ENCODE peak calls at places on chromosomes 16 and 17, in eight cellular contexts. P is endodermal cell, L is AG09309, C is lower lobe of right lung, K is AG04450, A is left lung, O is PC-9, Z is AG09319. B is an unnamed sample.

GRCh38 chr17:10421946-10422542 is at the start of gene MYH8:
- DNase-seq in P (no peak), L (no peak), C (no peak), A (no peak), K (no peak), O (no peak), Z (no peak), B (no peak)

GRCh38 chr16:19136549-19137196 is 22.9 kb downstream of the ITPRIPL2 start:
- DNase-seq in Z (no peak), C (peak), L (no peak), O (peak), K (no peak), A (no peak), P (no peak), B (no peak)

GRCh38 chr17:76199466-76199865 is 40.8 kb downstream of the RNF157 start:
- DNase-seq in K (no peak), P (no peak), C (no peak), L (no peak), A (no peak), O (no peak), Z (no peak), B (no peak)

GRCh38 chr16:67893791-67894399 is 841 bp downstream of the PSKH1 start:
- DNase-seq in O (no peak), L (no peak), P (no peak), K (no peak), Z (no peak), C (no peak), A (no peak), B (no peak)

GRCh38 chr17:72926171-72926570 is 166.3 kb downstream of the SLC39A11 start:
- DNase-seq in C (no peak), P (no peak), K (no peak), A (no peak), O (no peak), Z (no peak), L (no peak), B (no peak)

GRCh38 chr17:47857551-47858410 is 6.8 kb upstream of the SP6 start:
- DNase-seq in O (no peak), K (no peak), A (no peak), L (no peak), Z (no peak), C (no peak), P (peak), B (no peak)

GRCh38 chr17:79769596-79770520 is 8.1 kb upstream of the CBX2 start:
- DNase-seq in O (peak), L (no peak), P (no peak), C (peak), K (no peak), A (no peak), Z (no peak), B (no peak)

GRCh38 chr17:47732399-47733046 is 513 bp upstream of the TBX21 start:
- DNase-seq in L (no peak), Z (no peak), C (no peak), A (no peak), O (no peak), K (no peak), P (no peak), B (no peak)

GRCh38 chr16:81585785-81586184 is 141.2 kb downstream of the CMIP start:
- DNase-seq in L (no peak), O (no peak), Z (no peak), C (no peak), K (no peak), A (no peak), P (peak), B (no peak)

DNA sequence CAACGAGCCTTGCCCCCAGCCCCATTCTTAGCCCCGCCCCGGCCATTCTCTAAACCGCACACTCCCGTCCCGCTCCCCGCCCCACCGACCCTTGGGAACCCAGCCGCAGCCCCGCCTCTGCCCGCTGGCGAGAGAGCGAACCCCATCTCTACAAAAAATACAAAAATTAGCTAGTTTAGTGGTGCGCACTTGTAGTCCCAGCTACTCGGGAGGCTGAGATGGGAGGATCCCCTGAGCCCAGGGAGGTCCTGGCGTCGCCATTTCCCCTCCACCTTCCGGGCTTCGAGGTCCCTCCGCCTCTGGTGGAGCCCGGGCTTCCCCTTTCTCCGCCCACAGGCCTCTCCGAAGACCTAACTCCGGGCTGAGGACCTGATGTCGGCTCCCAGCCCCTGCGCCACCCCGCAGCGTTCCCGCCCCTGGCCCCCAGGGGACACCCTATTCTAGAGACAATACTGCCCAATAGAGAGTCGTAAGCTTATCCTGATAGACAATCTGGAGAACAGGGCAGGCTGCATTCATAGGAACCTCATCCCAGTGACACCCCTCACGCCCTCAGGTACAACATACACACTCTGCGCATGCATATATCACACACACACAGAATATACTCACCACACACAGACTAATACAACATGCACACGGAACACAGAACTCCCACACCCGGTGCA is 483 bp upstream of the PROCA1 start:
- DNase-seq in K (no peak), A (peak), O (no peak), L (no peak), P (peak), C (peak), Z (no peak), B (peak)
- TF ChIP-seq CTCF in K (no peak), A (peak), O (no peak), L (no peak), P (peak), C (no peak), Z (no peak), B (no peak)

GRCh38 chr17:62718420-62718819 is 89.7 kb downstream of the MARCHF10 start:
- DNase-seq in P (peak), L (no peak), A (no peak), C (no peak), K (no peak), Z (no peak), O (peak), B (no peak)

GRCh38 chr17:62717589-62718342 is 90.3 kb downstream of the MRC2 start:
- DNase-seq in O (no peak), C (no peak), L (no peak), A (no peak), K (no peak), Z (no peak), P (peak), B (no peak)

GRCh38 chr17:62719586-62719985 is 88.5 kb downstream of the MARCHF10 start:
- DNase-seq in A (no peak), K (no peak), P (no peak), Z (no peak), O (no peak), C (no peak), L (no peak), B (no peak)

GRCh38 chr17:62722625-62723024 is 85.5 kb downstream of the MARCHF10 start:
- DNase-seq in O (no peak), C (no peak), Z (no peak), A (no peak), K (no peak), P (no peak), L (no peak), B (no peak)

DNA sequence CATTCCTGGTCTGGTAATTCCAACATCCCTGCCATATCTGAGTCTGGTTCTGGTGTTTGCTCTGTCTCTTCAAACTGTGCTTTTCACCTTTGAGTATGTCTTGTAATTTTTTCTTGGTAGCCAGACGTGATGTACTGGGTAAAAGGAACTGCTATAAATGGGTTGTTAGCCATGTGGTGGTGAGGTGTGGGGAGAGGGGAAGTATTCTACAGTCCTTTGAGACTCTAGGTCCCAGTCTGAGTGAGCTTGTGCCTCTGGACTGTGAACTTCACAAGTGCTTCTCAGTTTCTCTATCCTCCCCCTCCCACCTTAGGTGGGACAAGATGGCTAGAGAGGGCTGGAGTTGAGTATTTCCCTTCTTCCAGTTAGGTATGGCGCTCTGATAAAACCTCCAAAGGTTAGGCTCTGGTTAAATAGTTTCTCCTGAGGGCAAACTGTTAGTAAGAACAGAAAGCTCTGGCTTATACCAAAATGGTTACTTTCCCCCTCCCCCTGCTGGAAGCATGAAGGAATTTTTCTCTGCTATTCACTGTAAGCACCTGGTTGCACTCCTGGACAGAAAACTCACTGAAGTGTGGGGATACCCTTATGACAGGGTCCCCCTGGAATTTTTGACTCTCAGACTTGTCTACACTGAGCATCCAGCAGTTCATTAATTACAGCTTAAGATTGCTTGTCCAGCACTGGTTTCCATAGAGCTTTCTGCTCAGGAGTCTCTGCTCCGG is 87.8 kb downstream of the MARCHF10 start:
- DNase-seq in O (no peak), L (no peak), P (peak), C (no peak), A (no peak), K (no peak), Z (no peak), B (no peak)
- TF ChIP-seq CTCF in O (peak), L (peak), P (peak), C (peak), A (no peak), K (peak), Z (no peak), B (peak)

DNA sequence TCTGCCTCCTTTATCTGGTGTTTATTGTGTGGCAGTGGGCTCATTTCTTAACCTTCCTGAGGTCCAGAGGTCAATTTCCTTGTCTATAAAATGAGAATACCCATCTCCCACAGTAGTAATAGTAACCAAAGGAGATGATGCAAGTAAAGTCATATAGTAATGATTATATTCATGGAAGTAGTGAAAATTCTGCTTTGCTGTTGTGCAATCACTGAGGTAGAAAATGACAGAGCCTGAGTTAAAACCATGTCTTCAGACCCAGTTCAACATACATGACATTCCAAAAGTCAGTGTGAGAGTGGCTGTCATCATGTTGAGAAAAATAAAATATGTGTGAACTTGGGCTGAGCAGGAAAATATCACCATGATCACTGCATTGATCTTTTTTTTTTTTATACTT is 864 bp upstream of the UMOD start:
- DNase-seq in K (no peak), A (no peak), C (no peak), P (no peak), O (no peak), Z (no peak), L (no peak), B (no peak)
- TF ChIP-seq CTCF in K (no peak), A (no peak), C (no peak), P (no peak), O (no peak), Z (no peak), L (no peak), B (no peak)

DNA sequence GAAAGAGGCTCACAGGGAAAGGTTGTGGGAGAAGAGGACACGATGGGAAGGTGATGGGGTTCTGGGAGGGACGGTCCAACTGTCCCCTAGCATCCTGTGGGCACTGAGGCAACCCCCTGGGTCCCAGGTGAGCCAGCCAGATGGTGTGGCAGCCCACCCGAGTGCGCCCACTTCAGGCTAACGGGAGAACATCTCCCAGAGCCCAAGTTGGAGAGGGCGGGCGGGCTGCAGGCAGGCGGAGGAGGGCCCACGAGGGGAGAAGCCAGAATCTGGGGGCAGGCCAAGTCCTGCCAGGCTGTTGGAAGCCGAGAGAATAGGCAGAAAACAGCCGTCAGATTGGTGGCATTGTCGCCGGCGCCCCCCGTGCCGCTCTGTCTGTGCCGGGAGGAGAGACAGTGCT is 13.8 kb upstream of the ABCC3 start:
- DNase-seq in A (peak), C (no peak), L (no peak), Z (no peak), K (no peak), P (peak), O (no peak), B (no peak)
- TF ChIP-seq CTCF in A (no peak), C (no peak), L (no peak), Z (no peak), K (peak), P (peak), O (no peak), B (peak)

GRCh38 chr17:69444023-69444422 is 29.5 kb downstream of the MAP2K6 start:
- DNase-seq in Z (no peak), A (no peak), O (no peak), P (no peak), C (no peak), L (no peak), K (no peak), B (no peak)
- TF ChIP-seq CTCF in Z (no peak), A (no peak), O (no peak), P (no peak), C (no peak), L (no peak), K (no peak), B (no peak)

DNA sequence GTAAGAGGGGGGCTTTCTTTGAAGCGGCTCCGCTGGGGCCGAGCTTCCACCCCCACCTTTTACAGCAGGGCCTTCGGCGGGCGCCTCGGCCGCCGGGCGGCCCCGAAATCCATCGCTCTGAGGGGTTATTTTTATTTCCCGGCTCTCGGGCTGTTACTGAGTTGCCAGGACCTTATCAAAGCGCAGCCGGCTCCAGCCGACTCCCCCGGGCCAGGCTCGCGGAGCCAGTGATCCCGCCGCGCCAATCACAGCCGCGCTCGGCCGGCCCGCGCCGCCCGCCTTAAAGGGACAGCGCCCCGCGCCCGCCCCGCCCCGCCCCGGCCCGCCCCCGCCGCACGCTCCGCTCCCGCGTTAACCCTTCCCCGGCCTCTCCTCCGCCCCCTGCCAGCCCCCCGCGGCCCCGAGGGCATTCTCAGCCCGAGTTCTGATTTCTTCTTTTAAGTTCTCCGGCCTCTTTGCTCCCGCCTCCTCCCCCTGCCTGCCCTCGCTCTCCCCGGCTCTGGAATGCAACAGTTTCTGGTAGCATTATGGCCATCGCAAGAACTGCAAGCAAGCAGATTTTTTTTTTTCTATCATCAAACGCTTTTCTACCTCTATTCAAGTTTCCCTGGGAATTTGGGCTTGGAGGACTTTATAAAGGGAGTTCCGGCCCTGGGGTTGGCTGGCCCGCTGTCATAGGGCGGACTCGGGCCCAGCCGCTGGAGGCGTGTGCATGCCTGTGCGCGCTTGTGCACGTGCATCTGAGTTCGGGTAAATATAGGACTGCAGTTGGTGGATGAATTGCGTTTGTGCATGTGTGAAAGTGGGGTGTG is at the start of gene AXIN2:
- DNase-seq in Z (peak), O (peak), P (peak), K (peak), A (peak), L (peak), C (peak), B (peak)
- TF ChIP-seq CTCF in Z (no peak), O (peak), P (peak), K (peak), A (no peak), L (no peak), C (peak), B (no peak)